ENCODE peak calls at places on chromosomes 12 and 14, in eight cellular contexts. Z is GM12865; K is foreskin fibroblast; L is EH; O is upper lobe of right lung; V is naive thymus-derived CD8-positive, alpha-beta T cell; M is nephron progenitor cell; Y is fibroblast of gingiva. G is an unnamed sample.

GRCh38 chr14:102095231-102095870 is 8.5 kb upstream of the HSP90AA1 start:
- DNase-seq in L (peak), O (no peak), V (no peak), Y (no peak), Z (no peak), M (no peak), K (peak), G (no peak)

GRCh38 chr14:74459289-74459946 is 33.4 kb upstream of the SYNDIG1L start:
- DNase-seq in O (no peak), Z (peak), M (peak), Y (peak), V (no peak), K (peak), L (peak), G (peak)

GRCh38 chr14:100122481-100123215 is 36.8 kb downstream of the DEGS2 start:
- DNase-seq in Y (no peak), O (no peak), Z (no peak), M (no peak), K (no peak), L (no peak), V (no peak), G (no peak)

GRCh38 chr12:57456145-57456700 is 1.1 kb downstream of the INHBE start:
- DNase-seq in O (no peak), M (peak), L (peak), V (peak), Y (no peak), K (peak), Z (peak), G (peak)

GRCh38 chr14:22488522-22489246 is 100.3 kb downstream of the DAD1 start:
- DNase-seq in L (no peak), Y (no peak), M (no peak), O (no peak), K (no peak), Z (peak), V (no peak), G (no peak)

GRCh38 chr12:52029686-52030085 is 21.6 kb upstream of the NR4A1 start:
- DNase-seq in V (no peak), Y (peak), L (peak), O (no peak), M (peak), Z (no peak), K (peak), G (no peak)

GRCh38 chr12:8742501-8742900 is 44.7 kb downstream of the RIMKLB start:
- DNase-seq in V (no peak), O (no peak), Y (peak), M (no peak), L (peak), K (peak), Z (no peak), G (peak)

GRCh38 chr14:68941820-68942219 is 37.3 kb downstream of the ACTN1 start:
- DNase-seq in O (no peak), K (peak), Z (no peak), L (peak), V (no peak), Y (peak), M (no peak), G (peak)

GRCh38 chr14:23430016-23430732 is 5.3 kb downstream of the MYH7 start:
- DNase-seq in O (peak), Z (no peak), L (no peak), V (no peak), K (no peak), M (no peak), Y (no peak), G (no peak)

GRCh38 chr12:116172224-116172849 is 105.2 kb downstream of the MED13L start:
- DNase-seq in K (no peak), O (no peak), Z (peak), L (no peak), V (peak), Y (no peak), M (no peak), G (no peak)

GRCh38 chr14:35420036-35420811 is 15.7 kb upstream of the NFKBIA start:
- DNase-seq in L (peak), K (peak), M (no peak), V (no peak), O (no peak), Z (no peak), Y (peak), G (peak)

GRCh38 chr14:34324363-34324795 is 137.7 kb downstream of the SPTSSA start:
- DNase-seq in K (peak), O (no peak), V (peak), Y (no peak), M (peak), Z (peak), L (peak), G (peak)

GRCh38 chr14:92755495-92755894 is 7.1 kb upstream of the LGMN start:
- DNase-seq in L (no peak), Z (no peak), O (no peak), Y (no peak), K (peak), M (no peak), V (no peak), G (no peak)

GRCh38 chr12:2292560-2292959 is 239.8 kb downstream of the CACNA1C start:
- DNase-seq in K (no peak), Y (no peak), O (no peak), L (peak), V (no peak), Z (no peak), M (no peak), G (no peak)

GRCh38 chr12:56079729-56080555 is at the start of gene ERBB3:
- DNase-seq in M (peak), Y (peak), O (peak), Z (peak), L (peak), K (peak), V (peak), G (peak)

GRCh38 chr12:13211859-13212664 is 15.5 kb downstream of the EMP1 start:
- DNase-seq in M (peak), V (peak), Z (peak), Y (peak), L (peak), K (peak), O (no peak), G (peak)

GRCh38 chr12:111343181-111343580 is 25.7 kb downstream of the PHETA1 start:
- DNase-seq in M (no peak), V (no peak), O (no peak), Z (no peak), K (no peak), Y (no peak), L (no peak), G (no peak)

GRCh38 chr12:76478045-76478444 is 81.5 kb downstream of the OSBPL8 start:
- DNase-seq in O (no peak), M (no peak), Y (no peak), L (no peak), K (no peak), V (no peak), Z (no peak), G (no peak)

GRCh38 chr12:69570545-69571399 is 14.5 kb upstream of the CCT2 start:
- DNase-seq in O (no peak), K (peak), L (peak), Y (peak), M (peak), Z (peak), V (peak), G (peak)

GRCh38 chr14:83529531-83529930 is 1995.9 kb upstream of the SEL1L start:
- DNase-seq in O (no peak), K (peak), Z (no peak), V (no peak), L (no peak), Y (no peak), M (no peak), G (no peak)

GRCh38 chr14:21408152-21408551 is 24.3 kb upstream of the SUPT16H start:
- DNase-seq in Z (no peak), Y (peak), M (no peak), V (no peak), L (peak), K (peak), O (no peak), G (peak)

GRCh38 chr12:55713721-55714120 is 2.1 kb upstream of the BLOC1S1 start:
- DNase-seq in M (no peak), V (no peak), O (no peak), Y (peak), L (peak), K (peak), Z (no peak), G (peak)

GRCh38 chr14:100469632-100470522 is 117.3 kb downstream of the BEGAIN start:
- DNase-seq in O (no peak), Z (no peak), V (no peak), L (no peak), K (no peak), M (no peak), Y (no peak), G (no peak)